ENCODE peak calls at places on chromosomes 2 and 18, in four cellular contexts. J, F, X and T are unnamed samples.

GRCh38 chr2:182949572-182950189 is 83.2 kb upstream of the FRZB start:
- DNase-seq in J (no peak), F (no peak), X (peak), T (no peak)

GRCh38 chr2:42794271-42795046 is 2.1 kb upstream of the HAAO start:
- DNase-seq in J (peak), F (peak), X (no peak), T (peak)

GRCh38 chr2:241797441-241798080 is 11.4 kb upstream of the NEU4 start:
- DNase-seq in J (no peak), F (no peak), X (no peak), T (peak)

GRCh38 chr18:51520676-51521180 is 323.2 kb upstream of the MEX3C start:
- DNase-seq in J (no peak), F (no peak), X (peak), T (no peak)

GRCh38 chr2:225379861-225380260 is 19.6 kb upstream of the NYAP2 start:
- DNase-seq in J (no peak), F (no peak), X (no peak), T (no peak)

GRCh38 chr2:50469784-50470183 is 562.1 kb downstream of the NRXN1 start:
- DNase-seq in J (no peak), F (no peak), X (no peak), T (no peak)

GRCh38 chr2:196376984-196377877 is 205.9 kb upstream of the STK17B start:
- DNase-seq in J (no peak), F (peak), X (no peak), T (no peak)

GRCh38 chr18:39455300-39455699 is 1889.7 kb upstream of the CELF4 start:
- DNase-seq in J (no peak), F (peak), X (peak), T (no peak)

GRCh38 chr18:47507651-47508050 is 256.2 kb upstream of the SKOR2 start:
- DNase-seq in J (no peak), F (no peak), X (no peak), T (no peak)

GRCh38 chr18:13989209-13989608 is 73.9 kb upstream of the MC2R start:
- DNase-seq in J (no peak), F (no peak), X (no peak), T (no peak)

GRCh38 chr2:67984600-67984999 is 78.2 kb downstream of the C1D start:
- DNase-seq in J (no peak), F (no peak), X (peak), T (no peak)

DNA sequence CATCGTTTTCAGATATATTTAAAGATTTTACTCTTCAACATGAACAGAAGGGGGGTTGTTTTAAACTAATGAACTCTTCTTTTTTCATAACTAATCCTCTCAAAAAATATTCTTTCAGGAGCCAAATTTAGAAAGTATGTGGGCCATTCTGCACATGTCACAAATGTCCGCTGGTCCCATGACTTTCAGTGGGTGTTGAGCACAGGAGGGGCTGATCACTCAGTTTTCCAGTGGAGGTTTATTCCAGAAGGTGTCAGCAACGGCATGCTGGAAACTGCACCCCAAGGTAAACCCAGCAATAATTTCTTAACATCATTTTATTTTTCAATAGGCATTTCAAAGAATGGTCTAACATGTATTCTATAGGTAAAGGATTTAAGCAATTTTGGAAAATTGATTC is 136.0 kb downstream of the EML6 start:
- DNase-seq in J (no peak), F (no peak), X (no peak), T (no peak)
- TF ChIP-seq CTCF in J (no peak), F (no peak), X (no peak), T (no peak)

GRCh38 chr2:46257980-46258379 is 39.2 kb upstream of the EPAS1 start:
- DNase-seq in J (no peak), F (no peak), X (no peak), T (no peak)
- TF ChIP-seq CTCF in J (no peak), F (no peak), X (no peak), T (no peak)

GRCh38 chr2:180604077-180604476 is 376.3 kb upstream of the UBE2E3 start:
- DNase-seq in J (no peak), F (peak), X (peak), T (peak)
- TF ChIP-seq CTCF in J (peak), F (peak), X (peak), T (no peak)

DNA sequence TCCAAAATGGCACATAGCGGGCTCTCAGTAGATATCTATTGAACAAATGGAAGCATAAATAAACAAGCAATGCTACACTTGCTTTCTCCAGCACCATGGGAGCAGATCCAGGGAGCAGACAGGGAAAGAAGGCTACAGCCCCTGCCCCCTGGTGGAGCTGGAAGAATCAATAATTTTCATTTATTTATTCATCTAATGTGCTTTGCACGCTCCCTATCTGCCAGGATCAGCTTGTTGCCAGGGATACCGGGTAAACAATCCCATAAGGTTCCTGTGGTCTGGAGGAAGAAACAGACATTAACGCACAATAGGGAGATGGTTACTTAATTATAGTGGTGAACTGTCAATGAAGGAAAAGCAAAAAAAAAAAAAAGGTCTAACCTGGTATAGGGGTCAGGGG is 40.1 kb upstream of the CLASP1 start:
- DNase-seq in J (no peak), F (peak), X (peak), T (no peak)
- TF ChIP-seq CTCF in J (peak), F (peak), X (peak), T (no peak)

DNA sequence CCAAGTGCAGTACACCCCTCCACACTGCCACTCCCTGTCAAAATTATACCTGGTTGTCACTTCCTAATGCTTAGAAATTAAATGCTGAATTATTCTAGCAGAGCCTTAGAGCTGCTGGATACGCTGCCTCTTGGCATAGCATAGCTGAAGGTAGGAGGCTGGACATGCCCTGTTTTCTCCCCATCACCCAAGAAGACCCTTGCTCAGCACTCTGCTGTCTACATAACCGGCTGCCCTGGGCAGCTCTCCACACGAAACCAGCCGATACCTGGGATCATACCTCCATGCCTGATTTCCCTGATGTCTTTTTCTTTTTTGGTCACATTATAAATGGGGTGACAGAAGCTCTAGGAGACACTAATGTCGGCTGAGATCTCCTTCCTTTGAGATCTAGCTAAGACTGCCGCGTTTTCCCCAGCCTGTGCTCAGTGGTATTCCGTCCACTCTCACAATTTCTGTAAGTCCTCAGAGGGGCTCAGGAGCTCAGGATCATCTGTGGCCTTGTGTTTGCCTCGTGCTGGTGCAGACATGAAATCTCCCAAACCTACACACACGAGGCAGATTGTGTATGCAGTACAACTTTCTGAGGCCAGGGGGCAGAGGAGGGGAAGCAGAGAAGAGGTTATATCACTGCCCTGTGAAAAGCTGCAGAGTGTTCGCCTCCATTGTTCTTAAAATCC is 13.5 kb upstream of the ZAP70 start:
- DNase-seq in J (peak), F (peak), X (peak), T (peak)
- TF ChIP-seq CTCF in J (peak), F (peak), X (peak), T (peak)

GRCh38 chr2:70767094-70767698 is 804 bp downstream of the ADD2 start:
- DNase-seq in J (no peak), F (no peak), X (no peak), T (no peak)

GRCh38 chr2:70768585-70769085 is 635 bp upstream of the ADD2 start:
- DNase-seq in J (no peak), F (no peak), X (no peak), T (no peak)

GRCh38 chr2:70769450-70769849 is 1.4 kb upstream of the ADD2 start:
- DNase-seq in J (no peak), F (no peak), X (no peak), T (no peak)

GRCh38 chr2:70766357-70767093 is 1.5 kb downstream of the ADD2 start:
- DNase-seq in J (no peak), F (no peak), X (no peak), T (no peak)

GRCh38 chr2:70767699-70768584 is at the start of gene ADD2:
- DNase-seq in J (peak), F (peak), X (no peak), T (peak)
- TF ChIP-seq CTCF in J (no peak), F (peak), X (peak), T (no peak)

GRCh38 chr2:231514225-231514950 is 15.9 kb downstream of the NMUR1 start:
- DNase-seq in J (peak), F (peak), X (peak), T (peak)
- TF ChIP-seq CTCF in J (no peak), F (no peak), X (no peak), T (no peak)

GRCh38 chr2:88880441-88880953 is 189.0 kb downstream of the RPIA start:
- DNase-seq in J (peak), F (peak), X (peak), T (no peak)
- TF ChIP-seq CTCF in J (peak), F (peak), X (peak), T (peak)

GRCh38 chr2:64402876-64403275 is 51.1 kb upstream of the LGALSL start:
- DNase-seq in J (no peak), F (peak), X (peak), T (no peak)
- TF ChIP-seq CTCF in J (peak), F (peak), X (peak), T (no peak)

DNA sequence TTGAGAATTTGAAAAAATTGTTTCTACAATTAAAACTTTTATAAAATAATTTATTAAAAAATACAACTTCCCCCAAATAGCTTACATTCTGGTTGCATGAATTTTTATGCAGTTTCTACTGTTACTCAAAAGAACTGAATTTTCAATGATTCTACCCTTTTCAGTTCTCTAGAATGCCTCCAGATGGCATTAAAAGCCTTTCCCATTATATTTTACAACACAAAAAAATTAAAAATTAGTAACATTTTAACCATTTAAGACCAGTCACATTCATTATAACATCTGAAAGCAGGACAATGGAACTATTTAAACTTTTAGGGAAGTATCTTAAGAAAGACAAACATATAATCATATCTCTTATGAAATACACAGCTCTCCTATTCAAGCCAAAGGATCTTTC is 236.0 kb upstream of the REV1 start:
- DNase-seq in J (no peak), F (no peak), X (no peak), T (no peak)
- TF ChIP-seq CTCF in J (no peak), F (peak), X (no peak), T (no peak)